ENCODE peak calls at places on chromosome 1, in eight cellular contexts. T, E, Y, P, O, A, K and Z are unnamed samples.

GRCh38 chr1:1892079-1892762 is 1.3 kb upstream of the GNB1 start:
- DNase-seq in T (no peak), E (no peak), Y (peak; percentile 59), P (no peak), O (no peak), A (no peak), K (no peak), Z (no peak)

GRCh38 chr1:58412071-58412580 is 134.4 kb downstream of the OMA1 start:
- DNase-seq in T (peak; percentile 46), E (no peak), Y (peak; percentile 88), P (no peak), O (no peak), A (no peak), K (no peak), Z (no peak)

GRCh38 chr1:1889847-1890505 is 911 bp downstream of the GNB1 start:
- DNase-seq in T (peak; percentile 53), E (peak; percentile 36), Y (peak; percentile 76), P (peak; percentile 84), O (no peak), A (peak; percentile 56), K (peak; percentile 55), Z (peak; percentile 76)

GRCh38 chr1:17946434-17946833 is 161.2 kb upstream of the IGSF21 start:
- DNase-seq in T (no peak), E (no peak), Y (no peak), P (no peak), O (no peak), A (no peak), K (no peak), Z (no peak)

GRCh38 chr1:41513388-41513745 is 28.9 kb upstream of the EDN2 start:
- DNase-seq in T (no peak), E (peak; percentile 23), Y (no peak), P (peak; percentile 62), O (no peak), A (peak; percentile 49), K (peak; percentile 43), Z (no peak)

GRCh38 chr1:236854602-236854978 is 59.5 kb downstream of the MTR start:
- DNase-seq in T (peak; percentile 54), E (no peak), Y (peak; percentile 70), P (no peak), O (no peak), A (no peak), K (no peak), Z (no peak)

GRCh38 chr1:111873460-111873859 is 116.0 kb downstream of the KCND3 start:
- DNase-seq in T (no peak), E (no peak), Y (no peak), P (no peak), O (no peak), A (no peak), K (no peak), Z (no peak)

GRCh38 chr1:154975409-154976205 is 1.1 kb downstream of the CKS1B start:
- DNase-seq in T (peak; percentile 74), E (peak; percentile 68), Y (peak; percentile 78), P (peak; percentile 55), O (no peak), A (peak; percentile 51), K (peak; percentile 66), Z (peak; percentile 51)

GRCh38 chr1:18045206-18045605 is 62.4 kb upstream of the IGSF21 start:
- DNase-seq in T (no peak), E (no peak), Y (no peak), P (no peak), O (no peak), A (no peak), K (no peak), Z (no peak)